ENCODE peak calls at places on chromosomes 1 and 21, in nine cellular contexts. E, H, F, L, R, O, S, X and U are unnamed samples. For H3K27me3, the result is how much of the 10 kb centered on the place peaks cover.

GRCh38 chr1:229769809-229770208 is 143.8 kb downstream of the URB2 start:
- DNase-seq in E (no peak), H (no peak), F (no peak), L (no peak), R (no peak), O (no peak), S (no peak), X (no peak), U (no peak)

GRCh38 chr21:39961251-39961650 is 94.0 kb downstream of the PCP4 start:
- DNase-seq in E (no peak), H (no peak), F (no peak), L (no peak), R (no peak), O (no peak), S (no peak), X (no peak), U (no peak)

GRCh38 chr1:206082831-206083695 is 30.1 kb downstream of the RHEX start:
- DNase-seq in E (no peak), H (no peak), F (no peak), L (no peak), R (no peak), O (no peak), S (no peak), X (no peak), U (no peak)

GRCh38 chr1:85295006-85295431 is 18.6 kb upstream of the BCL10 start:
- DNase-seq in E (no peak), H (no peak), F (peak), L (no peak), R (no peak), O (no peak), S (no peak), X (no peak), U (no peak)

GRCh38 chr21:22758478-22758877 is 1760.3 kb downstream of the NCAM2 start:
- DNase-seq in E (no peak), H (no peak), F (no peak), L (no peak), R (no peak), O (no peak), S (no peak), X (no peak), U (no peak)

GRCh38 chr21:46624050-46624449 is 11.4 kb upstream of the PRMT2 start:
- DNase-seq in E (no peak), H (no peak), F (no peak), L (no peak), R (no peak), O (no peak), S (no peak), X (no peak), U (no peak)

GRCh38 chr1:22728751-22729399 is 18.2 kb downstream of the EPHB2 start:
- DNase-seq in E (no peak), H (no peak), F (peak), L (no peak), R (no peak), O (no peak), S (no peak), X (no peak), U (no peak)

GRCh38 chr1:6365047-6365446 is 28.5 kb downstream of the ACOT7 start:
- DNase-seq in E (no peak), H (no peak), F (no peak), L (no peak), R (no peak), O (no peak), S (no peak), X (no peak), U (no peak)

GRCh38 chr1:155776414-155776813 is 80.6 kb downstream of the GON4L start:
- DNase-seq in E (no peak), H (no peak), F (no peak), L (no peak), R (no peak), O (no peak), S (no peak), X (no peak), U (no peak)

DNA sequence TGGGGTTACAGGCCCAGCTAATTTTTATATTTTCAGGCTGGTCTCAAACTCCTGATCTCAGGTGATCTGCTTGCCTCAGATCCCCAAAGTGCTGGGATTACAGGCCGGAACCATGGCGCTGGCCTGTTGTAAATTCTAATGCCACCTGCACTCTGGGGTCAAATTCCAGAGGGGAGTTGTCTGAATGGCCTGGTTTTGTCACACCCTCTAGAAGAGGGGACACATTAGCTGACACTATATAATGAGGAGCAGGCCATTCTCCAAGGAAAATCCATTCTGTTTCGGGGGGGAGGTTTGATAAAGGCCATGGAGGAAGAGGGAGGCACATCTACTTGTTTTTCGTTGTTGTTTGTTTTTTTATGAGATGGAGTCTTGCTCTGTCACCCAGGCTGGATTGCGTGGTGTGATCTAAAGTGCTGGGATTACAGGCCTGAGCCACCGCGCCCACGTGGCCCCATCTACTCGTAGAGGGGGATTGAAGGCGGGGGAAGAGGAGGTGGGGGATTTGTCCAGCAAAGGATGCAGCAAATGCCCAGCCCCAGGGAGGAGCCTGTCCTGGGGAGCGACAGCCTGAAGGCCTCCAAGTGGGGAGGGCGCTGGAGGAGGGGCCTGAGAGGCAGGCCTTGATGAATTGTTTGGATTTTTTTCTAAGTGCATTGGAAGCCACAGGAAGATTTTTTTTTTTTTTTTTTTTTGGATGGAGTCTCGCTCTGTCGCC is 78.4 kb upstream of the SLC45A1 start:
- DNase-seq in E (no peak), H (peak), F (peak), L (no peak), R (peak), O (no peak), S (no peak), X (peak), U (no peak)
- TF ChIP-seq CTCF in E (no peak), H (no peak), F (no peak), L (no peak), R (no peak), O (no peak), S (no peak), X (no peak), U (no peak)

DNA sequence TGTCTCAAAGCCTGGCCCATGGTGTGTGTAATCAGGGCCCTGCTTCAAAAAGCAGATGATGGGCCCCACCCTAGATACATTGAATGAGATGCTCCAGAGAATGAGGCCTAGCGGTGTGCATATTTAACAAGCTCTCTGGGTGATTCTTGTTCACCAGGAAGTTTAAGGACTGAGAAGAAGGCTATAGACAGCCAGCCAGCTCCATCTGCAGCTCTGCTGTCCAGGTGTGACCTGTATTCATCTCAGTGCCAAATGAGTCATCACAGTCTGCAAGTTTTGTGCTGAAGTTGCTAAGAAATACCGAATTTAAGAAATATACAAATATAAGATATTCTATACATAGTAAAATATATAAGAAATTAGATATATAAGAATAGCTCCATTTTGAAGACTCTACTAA is 182.0 kb upstream of the RUNX1 start:
- DNase-seq in E (no peak), H (no peak), F (peak), L (no peak), R (no peak), O (no peak), S (no peak), X (no peak), U (no peak)
- H3K4me3 ChIP-seq in E (no peak), H (no peak), F (no peak), L (no peak), R (no peak), O (no peak), S (no peak), X (no peak), U (no peak)

GRCh38 chr1:29415861-29416260 is 179.5 kb downstream of the PTPRU start:
- DNase-seq in E (no peak), H (no peak), F (no peak), L (no peak), R (no peak), O (no peak), S (no peak), X (no peak), U (no peak)

GRCh38 chr1:29413661-29414060 is 177.3 kb downstream of the PTPRU start:
- DNase-seq in E (no peak), H (no peak), F (no peak), L (no peak), R (no peak), O (no peak), S (no peak), X (no peak), U (no peak)

GRCh38 chr1:29414091-29414490 is 177.8 kb downstream of the PTPRU start:
- DNase-seq in E (no peak), H (no peak), F (no peak), L (no peak), R (no peak), O (no peak), S (no peak), X (no peak), U (no peak)

GRCh38 chr1:29416267-29416666 is 179.9 kb downstream of the PTPRU start:
- DNase-seq in E (no peak), H (no peak), F (no peak), L (no peak), R (no peak), O (no peak), S (no peak), X (peak), U (no peak)

DNA sequence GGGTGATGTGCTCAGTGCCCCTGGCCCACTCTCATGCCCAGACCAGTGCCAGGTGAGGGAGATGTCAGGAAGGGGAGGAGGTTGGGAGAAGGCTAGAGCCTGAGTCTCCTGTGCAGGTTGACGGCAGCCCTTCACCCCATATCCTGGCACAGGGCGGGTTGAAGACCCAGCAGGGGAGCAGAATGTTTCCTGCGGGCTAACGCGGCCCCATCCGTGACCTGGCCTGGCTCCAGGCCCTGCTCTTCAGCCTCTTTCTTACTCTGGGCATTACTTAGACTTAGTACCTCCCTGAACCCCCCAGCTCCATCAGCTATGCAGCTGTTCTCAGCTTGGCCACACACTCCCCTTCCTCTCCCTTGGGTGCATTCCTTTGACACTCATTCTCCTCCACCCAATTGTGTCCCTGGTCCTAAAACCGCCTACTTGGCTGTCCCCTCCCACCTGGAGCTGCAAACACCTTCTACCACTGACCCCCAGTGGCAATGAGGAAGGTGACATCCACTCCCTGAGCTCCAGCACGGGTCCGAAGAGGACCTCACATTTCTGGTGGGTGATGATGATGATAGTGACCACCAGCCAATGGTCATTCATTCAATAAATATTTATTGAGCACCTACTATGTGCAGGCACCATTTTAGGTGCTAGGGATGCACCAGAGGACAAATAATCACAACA is 179.0 kb downstream of the PTPRU start:
- DNase-seq in E (no peak), H (no peak), F (no peak), L (no peak), R (no peak), O (no peak), S (no peak), X (peak), U (no peak)
- H3K27me3 ChIP-seq in E (under half), H (under half), F (under half), L (under half), R (under half), O (under half), S (under half), X (under half), U (under half)

GRCh38 chr1:42913426-42914091 is 45.1 kb downstream of the SLC2A1 start:
- DNase-seq in E (no peak), H (peak), F (peak), L (no peak), R (peak), O (peak), S (peak), X (peak), U (peak)
- TF ChIP-seq CTCF in E (peak), H (peak), F (peak), L (peak), R (peak), O (peak), S (peak), X (peak), U (peak)

GRCh38 chr1:27598288-27598687 is 5.7 kb downstream of the AHDC1 start:
- DNase-seq in E (peak), H (no peak), F (no peak), L (peak), R (no peak), O (no peak), S (no peak), X (peak), U (no peak)
- H3K4me3 ChIP-seq in E (peak), H (no peak), F (no peak), L (no peak), R (no peak), O (no peak), S (peak), X (no peak), U (no peak)

GRCh38 chr1:197912739-197913494 is 4.3 kb upstream of the LHX9 start:
- DNase-seq in E (no peak), H (no peak), F (no peak), L (no peak), R (no peak), O (no peak), S (no peak), X (peak), U (no peak)

GRCh38 chr1:197910120-197911110 is 6.8 kb upstream of the LHX9 start:
- DNase-seq in E (no peak), H (no peak), F (no peak), L (no peak), R (no peak), O (no peak), S (no peak), X (peak), U (no peak)

GRCh38 chr1:197911857-197912696 is 5.1 kb upstream of the LHX9 start:
- DNase-seq in E (no peak), H (no peak), F (no peak), L (no peak), R (no peak), O (no peak), S (no peak), X (peak), U (no peak)

GRCh38 chr1:197909346-197909745 is 6.9 kb downstream of the C1orf53 start:
- DNase-seq in E (no peak), H (no peak), F (no peak), L (no peak), R (no peak), O (no peak), S (no peak), X (no peak), U (no peak)

GRCh38 chr1:197911172-197911856 is 5.9 kb upstream of the LHX9 start:
- DNase-seq in E (no peak), H (no peak), F (no peak), L (no peak), R (no peak), O (no peak), S (no peak), X (peak), U (no peak)
- H3K27me3 ChIP-seq in E (under half), H (half or more), F (half or more), L (half or more), R (half or more), O (half or more), S (half or more), X (half or more), U (under half)

GRCh38 chr1:31880957-31881697 is 57.0 kb downstream of the PTP4A2 start:
- DNase-seq in E (no peak), H (no peak), F (peak), L (no peak), R (no peak), O (no peak), S (no peak), X (no peak), U (no peak)
- TF ChIP-seq CTCF in E (no peak), H (no peak), F (no peak), L (no peak), R (no peak), O (no peak), S (no peak), X (no peak), U (no peak)

GRCh38 chr1:35718492-35719336 is at the start of gene C1orf216:
- DNase-seq in E (peak), H (peak), F (peak), L (peak), R (peak), O (peak), S (peak), X (peak), U (peak)

GRCh38 chr1:35714921-35715567 is 3.6 kb downstream of the C1orf216 start:
- DNase-seq in E (no peak), H (no peak), F (no peak), L (no peak), R (no peak), O (no peak), S (no peak), X (no peak), U (no peak)

GRCh38 chr1:35717911-35718476 is 690 bp downstream of the C1orf216 start:
- DNase-seq in E (peak), H (peak), F (peak), L (peak), R (peak), O (no peak), S (no peak), X (peak), U (no peak)

DNA sequence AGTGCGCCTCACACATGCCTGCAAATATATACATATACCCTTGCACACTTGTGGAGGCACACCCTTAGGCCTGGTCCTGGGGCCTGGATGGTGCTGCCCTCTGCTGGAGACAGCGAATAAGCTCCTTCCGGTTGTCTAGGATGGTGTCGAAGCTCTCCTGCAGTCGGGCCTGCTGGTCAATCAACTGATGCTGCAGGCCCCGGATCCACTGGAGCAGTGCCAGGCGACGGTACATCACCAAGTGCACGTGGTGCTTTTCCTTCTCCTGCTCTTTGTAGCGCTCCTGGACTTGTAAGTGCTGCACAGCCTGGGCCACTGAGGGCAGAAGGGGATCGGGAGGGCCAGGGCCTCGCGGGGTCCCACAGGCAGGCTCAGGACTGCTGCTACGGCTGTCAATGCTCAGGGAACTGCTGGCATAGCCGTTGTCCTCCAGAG is 3.1 kb downstream of the C1orf216 start:
- DNase-seq in E (peak), H (peak), F (peak), L (peak), R (peak), O (peak), S (peak), X (peak), U (no peak)
- H3K4me3 ChIP-seq in E (peak), H (no peak), F (no peak), L (no peak), R (no peak), O (no peak), S (peak), X (no peak), U (no peak)

GRCh38 chr21:32976791-32977190 is 48.9 kb upstream of the OLIG2 start:
- DNase-seq in E (no peak), H (no peak), F (no peak), L (no peak), R (no peak), O (no peak), S (no peak), X (no peak), U (no peak)
- H3K27me3 ChIP-seq in E (under half), H (under half), F (under half), L (under half), R (under half), O (under half), S (under half), X (under half), U (under half)